ENCODE peak calls at places on chromosomes 2 and 18, in six cellular contexts. E, C, S, D, I and Z are unnamed samples.

GRCh38 chr18:21484851-21485636 is 115.5 kb downstream of the ESCO1 start:
- DNase-seq in E (no peak), I (no peak), D (peak), S (no peak), C (no peak), Z (no peak)

GRCh38 chr18:32091325-32091723 is 350 bp upstream of the RNF138 start:
- DNase-seq in D (no peak), E (no peak), I (no peak), S (no peak), C (no peak), Z (no peak)

GRCh38 chr2:62467475-62468321 is 38.3 kb downstream of the TMEM17 start:
- DNase-seq in S (no peak), E (peak), D (peak), C (no peak), I (no peak), Z (no peak)

GRCh38 chr18:4755848-4756247 is 300.7 kb upstream of the DLGAP1 start:
- DNase-seq in S (no peak), D (no peak), E (peak), C (no peak), I (no peak), Z (no peak)

GRCh38 chr2:36486546-36487044 is 111.4 kb downstream of the FEZ2 start:
- DNase-seq in I (no peak), S (no peak), D (peak), E (no peak), C (no peak), Z (no peak)

GRCh38 chr2:37809525-37809924 is 115.6 kb upstream of the RMDN2 start:
- DNase-seq in E (no peak), D (peak), S (no peak), I (no peak), C (no peak), Z (peak)

GRCh38 chr2:20925265-20925889 is 102.5 kb upstream of the LDAH start:
- DNase-seq in E (no peak), I (no peak), D (peak), C (no peak), S (no peak), Z (no peak)

GRCh38 chr2:234677758-234678538 is 181.1 kb upstream of the ARL4C start:
- DNase-seq in D (peak), C (no peak), S (no peak), E (no peak), I (no peak), Z (no peak)

GRCh38 chr2:210593166-210593565 is 36.8 kb downstream of the CPS1 start:
- DNase-seq in E (no peak), C (no peak), I (no peak), S (no peak), D (peak), Z (peak)

GRCh38 chr2:167480232-167480985 is 592.1 kb downstream of the XIRP2 start:
- DNase-seq in I (no peak), S (no peak), D (peak), C (no peak), E (no peak), Z (peak)

GRCh38 chr2:230866704-230867561 is 2.2 kb downstream of the ITM2C start:
- DNase-seq in S (peak), I (peak), E (peak), D (no peak), C (no peak), Z (peak)

GRCh38 chr2:88054300-88055048 is 1.1 kb downstream of the KRCC1 start:
- DNase-seq in I (no peak), S (no peak), C (no peak), E (no peak), D (peak), Z (no peak)

GRCh38 chr2:129619471-129619870 is 360.0 kb upstream of the RAB6C start:
- DNase-seq in C (peak), S (peak), I (no peak), E (no peak), D (peak), Z (no peak)